ENCODE peak calls at places on chromosome 16, in nine cellular contexts. M is AG04449, T is keratinocyte, D is A549, L is thoracic aorta, G is endothelial cell of umbilical vein, A is fibroblast of lung, K is endodermal cell, F is mammary epithelial cell. W is an unnamed sample.

GRCh38 chr16:4488486-4488967 is 12.3 kb downstream of the HMOX2 start:
- DNase-seq in M (no peak), T (no peak), D (no peak), L (no peak), G (peak), A (peak), K (no peak), F (no peak), W (peak)

GRCh38 chr16:25691519-25692091 is at the start of gene HS3ST4:
- DNase-seq in M (no peak), T (no peak), D (no peak), L (no peak), G (no peak), A (no peak), K (peak), F (no peak), W (no peak)

GRCh38 chr16:77874347-77874746 is 86.0 kb downstream of the VAT1L start:
- DNase-seq in M (no peak), T (no peak), D (no peak), L (no peak), G (no peak), A (no peak), K (no peak), F (no peak), W (no peak)

GRCh38 chr16:57994778-57995177 is 5.7 kb downstream of the ZNF319 start:
- DNase-seq in M (no peak), T (no peak), D (no peak), L (no peak), G (no peak), A (no peak), K (peak), F (peak), W (peak)

GRCh38 chr16:11671271-11671670 is 3.0 kb downstream of the SNN start:
- DNase-seq in M (no peak), T (no peak), D (no peak), L (no peak), G (no peak), A (no peak), K (no peak), F (no peak), W (no peak)

GRCh38 chr16:71863995-71864394 is 18.2 kb downstream of the ATXN1L start:
- DNase-seq in M (no peak), T (no peak), D (no peak), L (no peak), G (no peak), A (no peak), K (no peak), F (no peak), W (no peak)

GRCh38 chr16:66717112-66717675 is 20.7 kb upstream of the CMTM4 start:
- DNase-seq in M (peak), T (no peak), D (no peak), L (no peak), G (peak), A (peak), K (peak), F (no peak), W (peak)

GRCh38 chr16:4692460-4693295 is 684 bp upstream of the NUDT16L1 start:
- DNase-seq in M (no peak), T (no peak), D (peak), L (no peak), G (peak), A (no peak), K (peak), F (no peak), W (no peak)

GRCh38 chr16:51500306-51500705 is 349.2 kb upstream of the SALL1 start:
- DNase-seq in M (no peak), T (no peak), D (peak), L (no peak), G (no peak), A (peak), K (no peak), F (peak), W (peak)

GRCh38 chr16:56611281-56611833 is 3.0 kb downstream of the MT2A start:
- DNase-seq in M (no peak), T (no peak), D (no peak), L (peak), G (peak), A (peak), K (no peak), F (no peak), W (peak)

GRCh38 chr16:56609463-56609921 is 1.1 kb downstream of the MT2A start:
- DNase-seq in M (peak), T (no peak), D (peak), L (no peak), G (peak), A (peak), K (peak), F (peak), W (peak)

GRCh38 chr16:56608876-56609462 is 585 bp downstream of the MT2A start:
- DNase-seq in M (no peak), T (no peak), D (no peak), L (no peak), G (no peak), A (no peak), K (peak), F (no peak), W (peak)

GRCh38 chr16:56610609-56611111 is 2.3 kb downstream of the MT2A start:
- DNase-seq in M (no peak), T (no peak), D (no peak), L (no peak), G (no peak), A (peak), K (no peak), F (no peak), W (peak)

GRCh38 chr16:56610017-56610608 is 1.7 kb downstream of the MT2A start:
- DNase-seq in M (peak), T (no peak), D (peak), L (no peak), G (peak), A (peak), K (no peak), F (peak), W (peak)
- H3K4me3 ChIP-seq in M (peak), T (peak), D (peak), L (peak), G (peak), A (peak), K (no peak), F (peak), W (peak)

GRCh38 chr16:28822520-28823290 is at the start of gene ATXN2L:
- DNase-seq in M (peak), T (peak), D (peak), L (peak), G (peak), A (peak), K (peak), F (peak), W (peak)
- TF ChIP-seq CTCF in M (no peak), T (no peak), D (no peak), L (peak), G (no peak), A (no peak), K (no peak), F (no peak), W (no peak)

DNA sequence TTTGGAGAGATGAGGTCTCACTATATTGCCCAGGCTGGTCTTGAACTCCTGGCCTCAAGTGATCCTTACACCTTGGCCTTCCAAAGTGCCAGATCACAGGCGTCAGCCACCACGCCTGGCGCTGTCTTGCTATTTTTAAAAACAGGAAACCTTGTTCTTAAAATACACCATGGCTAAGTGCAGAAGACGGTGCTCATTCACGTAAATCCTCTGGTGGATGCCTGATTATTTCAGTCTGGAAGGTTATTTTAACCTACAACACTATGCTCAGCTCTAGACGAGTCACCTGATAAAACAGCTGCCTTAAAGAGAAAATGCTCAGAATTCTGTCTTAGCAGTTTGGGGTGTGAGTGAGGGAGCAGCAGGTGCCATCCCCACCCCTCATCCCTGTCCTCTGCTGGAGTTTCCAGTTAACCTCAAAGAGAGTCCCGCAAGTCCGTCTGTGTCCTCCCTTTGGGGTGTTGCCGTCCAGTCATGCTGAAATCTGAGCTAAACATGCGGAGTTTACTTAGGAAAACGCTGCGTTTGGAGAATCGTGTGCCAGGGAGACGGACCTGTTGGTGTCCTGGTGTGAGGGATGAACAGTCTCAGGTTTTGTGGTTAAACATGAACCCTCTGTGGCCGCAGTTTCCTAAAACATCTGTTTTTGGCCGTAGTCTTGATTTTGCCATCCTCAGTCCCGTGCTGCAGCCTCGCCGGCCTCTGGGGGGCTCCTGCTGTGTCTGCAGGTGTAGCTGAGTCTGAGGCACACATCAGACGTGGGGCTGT is 17.1 kb downstream of the SPG7 start:
- DNase-seq in M (no peak), T (no peak), D (no peak), L (no peak), G (no peak), A (no peak), K (no peak), F (no peak), W (no peak)
- H3K4me3 ChIP-seq in M (no peak), T (no peak), D (no peak), L (no peak), G (no peak), A (no peak), K (no peak), F (no peak), W (no peak)

GRCh38 chr16:15686287-15686686 is 36.2 kb downstream of the NDE1 start:
- DNase-seq in M (no peak), T (no peak), D (no peak), L (no peak), G (no peak), A (no peak), K (no peak), F (no peak), W (no peak)
- TF ChIP-seq CTCF in M (no peak), T (no peak), D (no peak), L (no peak), G (no peak), A (no peak), K (no peak), F (no peak), W (no peak)

GRCh38 chr16:31876955-31877828 is 3.6 kb downstream of the ZNF267 start:
- DNase-seq in M (peak), T (peak), D (no peak), L (no peak), G (peak), A (peak), K (no peak), F (peak), W (peak)
- H3K4me3 ChIP-seq in M (peak), T (no peak), D (no peak), L (no peak), G (no peak), A (peak), K (peak), F (no peak), W (peak)

W was measured in fibroblast of pulmonary artery.